ENCODE peak calls at places on chromosomes 5 and 9, in eight cellular contexts. G is prostate gland, U is GM23338, Y is A549, M is psoas muscle, Z is fibroblast of lung, J is brain microvascular endothelial cell, N is heart left ventricle. T is an unnamed sample.

GRCh38 chr9:12760758-12761157 is 14.1 kb upstream of the LURAP1L start:
- DNase-seq in G (no peak), U (no peak), Y (no peak), M (no peak), Z (no peak), J (no peak), N (no peak), T (no peak)

GRCh38 chr9:87959916-87960581 is 14.3 kb downstream of the CDK20 start:
- DNase-seq in G (no peak), U (no peak), Y (no peak), M (no peak), Z (peak), J (no peak), N (no peak), T (peak)

GRCh38 chr9:107219486-107219853 is 63.6 kb upstream of the RAD23B start:
- DNase-seq in G (no peak), U (no peak), Y (no peak), M (no peak), Z (no peak), J (no peak), N (no peak), T (no peak)

GRCh38 chr5:150272531-150272930 is 17.0 kb downstream of the CAMK2A start:
- DNase-seq in G (no peak), U (peak), Y (peak), M (no peak), Z (peak), J (peak), N (no peak), T (no peak)

GRCh38 chr9:133709716-133710571 is 28.2 kb downstream of the SARDH start:
- DNase-seq in G (no peak), U (no peak), Y (no peak), M (peak), Z (no peak), J (no peak), N (peak), T (no peak)

GRCh38 chr5:68749648-68750047 is 344.2 kb upstream of the SLC30A5 start:
- DNase-seq in G (no peak), U (no peak), Y (no peak), M (no peak), Z (no peak), J (no peak), N (no peak), T (no peak)

GRCh38 chr5:122192883-122193496 is 63.6 kb downstream of the ZNF474 start:
- DNase-seq in G (peak), U (peak), Y (peak), M (no peak), Z (peak), J (peak), N (no peak), T (peak)

GRCh38 chr9:137873408-137873807 is 4.2 kb upstream of the CACNA1B start:
- DNase-seq in G (no peak), U (no peak), Y (no peak), M (no peak), Z (no peak), J (no peak), N (no peak), T (no peak)

GRCh38 chr5:171770153-171770552 is 15.5 kb upstream of the SMIM23 start:
- DNase-seq in G (no peak), U (peak), Y (no peak), M (no peak), Z (no peak), J (no peak), N (no peak), T (no peak)

GRCh38 chr9:136512651-136513066 is 29.8 kb upstream of the SEC16A start:
- DNase-seq in G (no peak), U (peak), Y (no peak), M (no peak), Z (no peak), J (no peak), N (no peak), T (peak)

GRCh38 chr5:65821966-65822365 is 100.0 kb downstream of the NLN start:
- DNase-seq in G (no peak), U (no peak), Y (no peak), M (no peak), Z (no peak), J (no peak), N (no peak), T (no peak)

GRCh38 chr5:157689942-157690689 is 18.8 kb downstream of the C5orf52 start:
- DNase-seq in G (no peak), U (peak), Y (no peak), M (no peak), Z (no peak), J (no peak), N (peak), T (no peak)
- TF ChIP-seq CTCF in G (no peak), U (peak), Y (no peak), M (no peak), Z (no peak), J (peak), N (no peak), T (no peak)

DNA sequence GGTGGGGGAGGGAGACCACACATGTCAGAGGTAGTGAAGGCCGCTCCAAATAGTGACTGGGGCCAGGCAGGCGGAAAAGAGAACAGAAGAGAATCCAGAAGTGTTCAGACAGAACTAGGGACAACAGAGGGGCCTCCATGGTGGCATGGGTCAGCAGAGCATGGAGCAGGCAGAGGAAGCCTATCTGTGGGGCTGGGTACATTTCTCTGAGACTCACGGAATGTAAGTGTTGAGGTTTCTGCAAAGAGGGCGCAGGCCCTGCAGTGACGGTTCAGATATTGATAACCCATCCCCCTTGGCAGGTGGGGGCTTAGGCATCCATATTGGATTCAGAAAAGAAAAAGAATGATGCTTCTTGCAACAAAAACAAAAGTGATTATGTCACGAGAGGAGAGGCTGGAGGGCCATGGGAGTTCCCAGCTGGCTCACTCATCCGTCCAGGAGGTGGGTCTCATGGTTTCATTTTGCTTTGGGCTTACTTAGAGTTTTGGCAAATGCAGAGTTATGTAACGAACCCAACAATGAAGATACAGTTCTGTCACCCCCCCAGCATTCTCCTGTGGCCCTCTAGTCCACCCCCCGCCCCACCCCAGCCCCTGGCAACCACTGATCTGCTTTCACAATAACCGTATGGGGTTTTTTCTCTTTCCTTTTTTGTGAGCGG is 5.4 kb upstream of the RMND5B start:
- DNase-seq in G (no peak), U (peak), Y (no peak), M (peak), Z (no peak), J (no peak), N (no peak), T (no peak)
- H3K27ac ChIP-seq in G (no peak), U (peak), Y (no peak), M (no peak), Z (no peak), J (no peak), N (no peak), T (no peak)

DNA sequence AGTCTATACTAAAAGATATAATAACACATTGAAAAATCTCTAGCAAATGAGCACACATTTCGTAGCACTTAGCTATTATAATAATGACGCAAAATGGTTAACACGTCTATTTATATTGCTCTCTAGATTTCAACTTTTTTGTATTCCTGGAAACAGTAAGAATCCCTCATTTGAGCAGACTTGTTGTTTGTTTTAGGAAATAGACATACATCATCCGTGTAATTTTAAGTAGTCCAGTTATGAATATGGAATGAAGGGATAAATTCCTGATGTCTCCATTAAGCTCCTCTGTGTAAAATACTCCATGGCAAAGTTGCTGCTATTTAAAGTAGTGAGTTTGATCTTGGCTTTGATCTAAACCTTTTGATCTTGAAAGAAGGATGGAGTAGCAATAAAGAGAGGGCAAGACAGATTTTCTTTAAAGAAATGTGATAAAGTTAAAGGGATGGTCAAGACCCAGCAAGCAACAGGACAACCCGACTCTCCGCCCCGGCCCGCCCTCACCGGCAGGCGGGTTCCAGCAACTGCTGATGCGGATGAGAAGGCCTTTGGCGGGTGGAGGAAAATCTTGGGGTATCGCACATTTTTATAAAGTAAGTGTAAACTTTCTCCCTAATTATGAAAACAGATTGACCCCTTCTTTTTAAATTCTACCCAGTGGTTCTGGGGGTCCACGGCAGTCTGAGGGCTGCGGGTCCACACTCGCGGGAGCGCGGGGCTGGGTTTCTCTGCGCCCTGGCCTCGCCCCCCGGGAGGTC is 277.4 kb downstream of the AOPEP start:
- DNase-seq in G (peak), U (peak), Y (peak), M (peak), Z (peak), J (peak), N (peak), T (peak)
- TF ChIP-seq CTCF in G (peak), U (no peak), Y (no peak), M (no peak), Z (peak), J (peak), N (no peak), T (no peak)

GRCh38 chr5:76807296-76807695 is 11.5 kb upstream of the F2RL1 start:
- DNase-seq in G (no peak), U (peak), Y (peak), M (no peak), Z (peak), J (peak), N (no peak), T (no peak)
- H3K27ac ChIP-seq in G (no peak), U (peak), Y (peak), M (no peak), Z (peak), J (peak), N (no peak), T (no peak)

GRCh38 chr5:84379749-84380148 is 4.9 kb downstream of the EDIL3 start:
- DNase-seq in G (no peak), U (no peak), Y (no peak), M (no peak), Z (peak), J (peak), N (no peak), T (no peak)
- TF ChIP-seq CTCF in G (no peak), U (peak), Y (no peak), M (no peak), Z (peak), J (peak), N (no peak), T (no peak)

GRCh38 chr9:109092587-109092986 is 27.2 kb downstream of the TMEM245 start:
- DNase-seq in G (no peak), U (no peak), Y (no peak), M (no peak), Z (no peak), J (no peak), N (no peak), T (no peak)
- H3K27ac ChIP-seq in G (no peak), U (no peak), Y (no peak), M (no peak), Z (no peak), J (no peak), N (no peak), T (no peak)

DNA sequence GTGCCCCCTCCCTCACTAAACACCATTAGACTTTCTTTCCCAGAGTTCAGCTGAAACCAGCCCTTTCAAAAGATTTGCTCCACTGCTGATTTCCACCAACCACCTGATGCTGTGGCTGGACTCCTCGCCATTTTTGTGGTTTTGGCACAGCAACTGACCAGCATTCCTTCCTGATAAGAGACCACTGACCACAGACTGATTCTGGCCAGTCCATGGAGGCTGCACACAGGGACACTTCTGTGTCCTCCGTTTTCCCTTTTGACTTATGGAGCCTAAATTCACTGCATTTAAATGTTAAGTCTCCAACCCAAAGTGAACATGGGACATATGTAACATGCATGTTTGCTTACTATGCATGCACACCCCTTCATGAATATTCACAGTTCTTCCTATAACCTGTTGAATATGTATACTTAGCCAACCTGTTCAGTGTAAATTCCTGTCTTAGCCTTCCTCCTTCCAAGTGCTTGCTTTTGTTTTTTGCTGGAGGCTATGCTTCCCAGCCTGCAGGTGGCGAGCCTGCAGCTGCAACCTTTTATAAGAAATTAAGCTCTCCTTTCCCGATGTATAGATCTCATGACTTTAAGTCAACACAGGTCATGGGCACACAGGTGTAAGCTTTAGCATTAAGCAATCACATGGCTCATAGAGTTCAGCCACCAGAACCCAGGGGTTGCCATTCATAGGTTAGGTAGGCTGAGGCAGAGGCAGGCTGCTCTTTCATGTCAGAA is 78.7 kb downstream of the ACTL7B start:
- DNase-seq in G (no peak), U (peak), Y (no peak), M (no peak), Z (peak), J (peak), N (no peak), T (no peak)
- TF ChIP-seq CTCF in G (no peak), U (peak), Y (peak), M (no peak), Z (peak), J (peak), N (no peak), T (no peak)